ENCODE peak calls at places on chromosomes 11 and 22, in five cellular contexts. S is cardiac muscle cell; J is CD8-positive, alpha-beta T cell; Z is esophagus muscularis mucosa; K is lung. R is an unnamed sample. For H3K36me3, the result is how much of the 10 kb centered on the place peaks cover.

GRCh38 chr11:17395554-17395961 is 7.1 kb upstream of the KCNJ11 start:
- DNase-seq in S (no peak), J (no peak), Z (no peak), K (no peak), R (no peak)

GRCh38 chr11:86790867-86791849 is 9.2 kb upstream of the PRSS23 start:
- DNase-seq in S (no peak), J (no peak), Z (no peak), K (no peak), R (no peak)

GRCh38 chr11:124801636-124802312 is 1.6 kb upstream of the MSANTD2 start:
- DNase-seq in S (no peak), J (no peak), Z (no peak), K (no peak), R (no peak)

GRCh38 chr11:79439430-79439892 is 1.4 kb downstream of the TENM4 start:
- DNase-seq in S (no peak), J (no peak), Z (no peak), K (no peak), R (no peak)

GRCh38 chr11:113614097-113614496 is 92.0 kb downstream of the TMPRSS5 start:
- DNase-seq in S (no peak), J (no peak), Z (no peak), K (no peak), R (no peak)

GRCh38 chr11:128448487-128448886 is 138.9 kb downstream of the ETS1 start:
- DNase-seq in S (no peak), J (no peak), Z (no peak), K (no peak), R (no peak)

GRCh38 chr11:83392556-83392955 is 106.4 kb upstream of the CCDC90B start:
- DNase-seq in S (no peak), J (no peak), Z (no peak), K (no peak), R (no peak)

GRCh38 chr22:19961201-19961580 is 19.6 kb upstream of the TXNRD2 start:
- DNase-seq in S (no peak), J (no peak), Z (no peak), K (no peak), R (no peak)

GRCh38 chr22:36331912-36332622 is 55.7 kb downstream of the MYH9 start:
- DNase-seq in S (no peak), J (peak), Z (no peak), K (no peak), R (peak)

GRCh38 chr11:10878408-10879214 is 20.8 kb upstream of the ZBED5 start:
- DNase-seq in S (peak), J (no peak), Z (no peak), K (no peak), R (no peak)

GRCh38 chr11:9527481-9528140 is 45.9 kb upstream of the WEE1 start:
- DNase-seq in S (no peak), J (no peak), Z (no peak), K (no peak), R (no peak)

GRCh38 chr22:29744902-29745301 is 21.9 kb downstream of the ZMAT5 start:
- DNase-seq in S (no peak), J (no peak), Z (no peak), K (no peak), R (no peak)

GRCh38 chr11:18046116-18046777 is at the start of gene TPH1:
- DNase-seq in S (peak), J (no peak), Z (no peak), K (peak), R (no peak)

GRCh38 chr11:120573756-120574354 is 62.3 kb downstream of the GRIK4 start:
- DNase-seq in S (no peak), J (no peak), Z (no peak), K (no peak), R (no peak)

GRCh38 chr11:25794804-25795203 is 537.1 kb upstream of the ANO3 start:
- DNase-seq in S (no peak), J (no peak), Z (no peak), K (no peak), R (no peak)

GRCh38 chr22:35072939-35073338 is 7.0 kb downstream of the ISX start:
- DNase-seq in S (no peak), J (no peak), Z (no peak), K (no peak), R (no peak)

GRCh38 chr11:7545611-7546010 is 31.8 kb downstream of the PPFIBP2 start:
- DNase-seq in S (no peak), J (no peak), Z (no peak), K (no peak), R (no peak)

GRCh38 chr11:16184588-16184987 is 171.8 kb downstream of the SOX6 start:
- DNase-seq in S (no peak), J (no peak), Z (no peak), K (no peak), R (no peak)

GRCh38 chr22:49660794-49661781 is 166.6 kb downstream of the BRD1 start:
- DNase-seq in S (no peak), J (no peak), Z (no peak), K (no peak), R (no peak)

GRCh38 chr11:444397-445144 is 2.8 kb upstream of the ANO9 start:
- DNase-seq in S (no peak), J (no peak), Z (no peak), K (peak), R (no peak)

GRCh38 chr11:93840981-93841380 is 9.4 kb downstream of the VSTM5 start:
- DNase-seq in S (no peak), J (no peak), Z (no peak), K (no peak), R (no peak)

GRCh38 chr11:74592063-74592440 is 330 bp upstream of the POLD3 start:
- DNase-seq in S (no peak), J (no peak), Z (no peak), K (no peak), R (no peak)

GRCh38 chr11:117704416-117705150 is 92.4 kb downstream of the DSCAML1 start:
- DNase-seq in S (peak), J (no peak), Z (no peak), K (no peak), R (no peak)

GRCh38 chr11:37449146-37449545 is 851.1 kb upstream of the RAG2 start:
- DNase-seq in S (peak), J (no peak), Z (no peak), K (no peak), R (no peak)

GRCh38 chr22:45246060-45246985 is 5.6 kb upstream of the KIAA0930 start:
- DNase-seq in S (no peak), J (no peak), Z (no peak), K (peak), R (peak)

GRCh38 chr11:42992594-42992993 is 319.2 kb upstream of the API5 start:
- DNase-seq in S (no peak), J (no peak), Z (no peak), K (no peak), R (no peak)

GRCh38 chr11:84552791-84553190 is 1074.4 kb downstream of the DLG2 start:
- DNase-seq in S (no peak), J (no peak), Z (no peak), K (no peak), R (no peak)

GRCh38 chr11:10526974-10527918 is 13.7 kb downstream of the RNF141 start:
- DNase-seq in S (no peak), J (no peak), Z (no peak), K (no peak), R (no peak)

GRCh38 chr11:119567667-119568582 is 145.0 kb upstream of the THY1 start:
- DNase-seq in S (peak), J (no peak), Z (no peak), K (no peak), R (no peak)

GRCh38 chr11:1401656-1402221 is 12.0 kb downstream of the BRSK2 start:
- DNase-seq in S (peak), J (peak), Z (no peak), K (peak), R (no peak)

GRCh38 chr11:4459470-4459869 is 10.4 kb downstream of the OR52K2 start:
- DNase-seq in S (no peak), J (no peak), Z (no peak), K (peak), R (no peak)

GRCh38 chr11:67584205-67584880 is 731 bp downstream of the GSTP1 start:
- DNase-seq in S (peak), J (peak), Z (peak), K (peak), R (peak)

GRCh38 chr11:35313066-35313765 is 106.1 kb downstream of the SLC1A2 start:
- DNase-seq in S (peak), J (no peak), Z (no peak), K (no peak), R (no peak)

GRCh38 chr11:64810891-64811272 is 531 bp upstream of the MEN1 start:
- DNase-seq in S (no peak), J (peak), Z (no peak), K (no peak), R (no peak)

GRCh38 chr11:134819026-134819425 is 407.0 kb upstream of the B3GAT1 start:
- DNase-seq in S (peak), J (no peak), Z (no peak), K (peak), R (no peak)

GRCh38 chr11:73236879-73237278 is 18.8 kb downstream of the P2RY2 start:
- DNase-seq in S (peak), J (no peak), Z (no peak), K (peak), R (no peak)

GRCh38 chr11:88016392-88017020 is 158.7 kb downstream of the RAB38 start:
- DNase-seq in S (peak), J (peak), Z (no peak), K (peak), R (peak)

GRCh38 chr11:119509969-119510401 is 87.0 kb upstream of the THY1 start:
- DNase-seq in S (no peak), J (no peak), Z (no peak), K (no peak), R (peak)

GRCh38 chr11:119592642-119593041 is 136.4 kb downstream of the NECTIN1 start:
- DNase-seq in S (no peak), J (no peak), Z (no peak), K (no peak), R (peak)

GRCh38 chr11:12673601-12673923 is 659 bp upstream of the TEAD1 start:
- DNase-seq in S (no peak), J (no peak), Z (no peak), K (no peak), R (no peak)
- H3K27ac ChIP-seq in S (peak), J (no peak), Z (peak), K (peak), R (peak)

GRCh38 chr11:62713343-62713742 is 5.9 kb downstream of the GNG3 start:
- DNase-seq in S (no peak), J (no peak), Z (no peak), K (peak), R (no peak)

GRCh38 chr11:62715150-62716130 is 8.0 kb downstream of the GNG3 start:
- DNase-seq in S (no peak), J (no peak), Z (no peak), K (no peak), R (no peak)

GRCh38 chr11:62716206-62716605 is 8.7 kb downstream of the GNG3 start:
- DNase-seq in S (no peak), J (no peak), Z (no peak), K (no peak), R (no peak)

GRCh38 chr11:62719302-62719978 is 7.8 kb downstream of the HNRNPUL2 start:
- DNase-seq in S (no peak), J (no peak), Z (no peak), K (no peak), R (no peak)

GRCh38 chr11:62716816-62717215 is 9.3 kb downstream of the GNG3 start:
- DNase-seq in S (no peak), J (no peak), Z (no peak), K (no peak), R (no peak)
- H3K36me3 ChIP-seq in S (half or more), J (half or more), Z (half or more), K (half or more), R (half or more)

GRCh38 chr11:19805346-19805745 is 92.7 kb downstream of the NAV2 start:
- DNase-seq in S (no peak), J (no peak), Z (no peak), K (no peak), R (no peak)

GRCh38 chr11:19803506-19803998 is 90.9 kb downstream of the NAV2 start:
- DNase-seq in S (no peak), J (no peak), Z (no peak), K (peak), R (no peak)

GRCh38 chr11:19800162-19800561 is 87.5 kb downstream of the NAV2 start:
- DNase-seq in S (no peak), J (no peak), Z (no peak), K (no peak), R (no peak)

GRCh38 chr11:19802773-19803293 is 90.2 kb downstream of the NAV2 start:
- DNase-seq in S (no peak), J (no peak), Z (no peak), K (no peak), R (no peak)

GRCh38 chr11:19800714-19801519 is 88.3 kb downstream of the NAV2 start:
- DNase-seq in S (no peak), J (no peak), Z (no peak), K (no peak), R (no peak)
- TF ChIP-seq CTCF in S (no peak), J (no peak), Z (no peak), K (no peak), R (no peak)

GRCh38 chr22:24824250-24824649 is 18.2 kb downstream of the SGSM1 start:
- DNase-seq in S (no peak), J (no peak), Z (no peak), K (no peak), R (no peak)
- H3K27ac ChIP-seq in S (no peak), J (no peak), Z (no peak), K (no peak), R (peak)

DNA sequence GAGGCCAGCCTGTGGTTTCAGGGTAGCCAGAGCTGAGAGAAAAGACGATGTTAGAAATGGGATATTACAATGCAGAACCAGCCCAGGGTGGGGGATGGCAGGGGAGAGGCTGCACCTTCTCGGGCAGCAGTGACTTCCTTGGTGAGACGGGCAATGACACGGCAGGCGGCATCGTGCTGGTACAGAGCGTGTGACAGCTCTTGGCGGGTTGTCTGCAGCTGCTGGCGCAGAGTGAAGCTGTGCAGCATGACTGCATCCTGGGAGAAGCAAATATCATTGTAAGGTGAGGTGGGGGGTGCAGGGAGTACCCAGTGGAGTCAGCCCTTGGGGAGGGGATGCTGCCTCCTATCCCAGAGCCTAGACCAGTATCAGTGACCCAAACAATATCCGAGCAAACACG is 3.8 kb downstream of the PRPF19 start:
- DNase-seq in S (no peak), J (no peak), Z (no peak), K (no peak), R (no peak)
- H3K36me3 ChIP-seq in S (under half), J (half or more), Z (under half), K (under half), R (half or more)

GRCh38 chr11:46478196-46478595 is 86.6 kb upstream of the CHRM4 start:
- DNase-seq in S (no peak), J (no peak), Z (no peak), K (no peak), R (no peak)
- TF ChIP-seq CTCF in S (no peak), J (no peak), Z (no peak), K (no peak), R (no peak)